ENCODE peak calls at places on chromosome 15, in five cellular contexts. Z, X, L, R and H are unnamed samples.

GRCh38 chr15:81029416-81030367 is 29.0 kb downstream of the TLNRD1 start:
- DNase-seq in Z (no peak), X (no peak), L (no peak), R (no peak), H (no peak)

GRCh38 chr15:88185584-88185983 is 71.0 kb downstream of the NTRK3 start:
- DNase-seq in Z (no peak), X (no peak), L (no peak), R (no peak), H (no peak)

GRCh38 chr15:53009093-53009492 is 219.0 kb upstream of the ONECUT1 start:
- DNase-seq in Z (no peak), X (no peak), L (no peak), R (no peak), H (no peak)

GRCh38 chr15:69451951-69452701 is 492 bp upstream of the RPLP1 start:
- DNase-seq in Z (no peak), X (no peak), L (no peak), R (no peak), H (peak; percentile 27)

GRCh38 chr15:40150163-40150925 is 10.5 kb upstream of the BUB1B start:
- DNase-seq in Z (no peak), X (no peak), L (no peak), R (no peak), H (peak; percentile 95)

GRCh38 chr15:73700041-73700842 is 16.1 kb downstream of the CD276 start:
- DNase-seq in Z (peak; percentile 63), X (peak; percentile 44), L (peak; percentile 61), R (peak; percentile 36), H (peak; percentile 69)

GRCh38 chr15:29945943-29946591 is 123.8 kb upstream of the TJP1 start:
- DNase-seq in Z (no peak), X (no peak), L (no peak), R (no peak), H (no peak)

GRCh38 chr15:75321711-75322110 is 14.2 kb upstream of the COMMD4 start:
- DNase-seq in Z (no peak), X (no peak), L (no peak), R (no peak), H (no peak)